ENCODE peak calls at places on chromosomes 2 and 18, in eight cellular contexts. R is tibial nerve, J is type B pancreatic cell, H is neural progenitor cell, P is H9, C is fibroblast of villous mesenchyme, X is ovary, I is GM10248. T is an unnamed sample.

GRCh38 chr2:7427293-7428060 is 510.3 kb downstream of the RNF144A start:
- DNase-seq in R (no peak), J (no peak), H (peak), P (peak), C (peak), X (peak), I (peak), T (no peak)

GRCh38 chr2:138122891-138123290 is 158.6 kb downstream of the HNMT start:
- DNase-seq in R (no peak), J (no peak), H (no peak), P (no peak), C (no peak), X (no peak), I (no peak), T (no peak)

GRCh38 chr18:2846241-2846637 is 567 bp upstream of the EMILIN2 start:
- DNase-seq in R (no peak), J (no peak), H (peak), P (no peak), C (peak), X (peak), I (peak), T (no peak)

GRCh38 chr2:164430166-164430783 is 191.0 kb downstream of the GRB14 start:
- DNase-seq in R (no peak), J (no peak), H (peak), P (peak), C (peak), X (peak), I (no peak), T (no peak)

GRCh38 chr2:60998628-60999545 is 18.6 kb upstream of the PEX13 start:
- DNase-seq in R (no peak), J (no peak), H (peak), P (no peak), C (peak), X (no peak), I (peak), T (no peak)

GRCh38 chr2:206555721-206556120 is 86.6 kb upstream of the FAM237A start:
- DNase-seq in R (no peak), J (no peak), H (no peak), P (no peak), C (no peak), X (no peak), I (no peak), T (no peak)

GRCh38 chr2:85607268-85608215 is 4.3 kb downstream of the C2orf68 start:
- DNase-seq in R (no peak), J (no peak), H (no peak), P (no peak), C (no peak), X (no peak), I (no peak), T (no peak)

GRCh38 chr2:64348386-64349142 is 105.4 kb upstream of the LGALSL start:
- DNase-seq in R (no peak), J (no peak), H (no peak), P (no peak), C (no peak), X (no peak), I (no peak), T (no peak)

GRCh38 chr2:156077041-156077735 is 255.3 kb downstream of the NR4A2 start:
- DNase-seq in R (no peak), J (no peak), H (peak), P (no peak), C (no peak), X (no peak), I (no peak), T (no peak)

GRCh38 chr2:20674974-20675679 is 8.2 kb downstream of the GDF7 start:
- DNase-seq in R (no peak), J (no peak), H (no peak), P (no peak), C (peak), X (peak), I (no peak), T (no peak)

DNA sequence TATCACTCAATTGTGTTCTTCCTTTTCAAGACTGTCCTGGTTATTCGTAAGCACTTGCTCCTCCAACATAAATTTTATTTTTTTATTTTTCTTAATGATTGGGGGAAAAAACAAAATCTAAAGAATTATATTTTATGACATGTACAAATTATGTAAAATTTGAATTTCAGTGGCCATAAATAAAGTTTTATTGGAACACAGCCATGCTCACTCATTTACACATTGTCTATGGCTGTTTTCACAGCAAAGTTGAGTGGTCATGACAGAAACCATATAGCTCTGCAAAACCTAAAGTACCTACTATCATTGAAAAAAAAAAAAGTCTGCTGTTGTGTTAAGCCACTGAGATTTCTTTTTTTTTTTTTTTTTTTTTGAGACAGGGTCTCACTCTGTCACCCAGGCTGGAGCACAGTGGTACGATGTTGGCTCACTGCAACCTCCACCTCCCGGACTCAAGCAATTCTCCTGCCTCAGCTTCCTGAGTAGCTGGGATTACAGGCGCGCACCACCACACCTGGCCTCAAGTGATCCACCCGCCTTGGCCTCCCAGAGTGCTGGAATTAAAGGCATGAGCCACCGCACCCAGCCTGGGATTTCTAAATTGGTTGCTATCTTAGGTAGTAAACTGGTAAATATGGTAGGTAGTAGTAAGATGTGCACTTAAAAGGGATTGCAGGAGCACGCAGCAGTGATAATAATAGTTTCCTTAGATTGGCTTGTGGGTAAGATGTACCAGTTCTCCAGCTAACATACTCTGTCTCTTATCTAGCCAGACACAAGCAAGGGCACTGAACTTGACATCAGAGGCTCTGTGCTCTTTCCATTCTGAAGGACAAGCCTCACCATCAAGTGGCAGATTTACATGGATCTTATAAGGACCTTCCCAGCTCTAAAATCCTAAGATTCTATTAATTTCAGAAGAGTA is 44.4 kb downstream of the KCNG3 start:
- DNase-seq in R (no peak), J (no peak), H (no peak), P (no peak), C (no peak), X (no peak), I (no peak), T (no peak)
- TF ChIP-seq CTCF in R (no peak), J (no peak), H (no peak), P (no peak), C (no peak), X (no peak), I (no peak), T (no peak)

DNA sequence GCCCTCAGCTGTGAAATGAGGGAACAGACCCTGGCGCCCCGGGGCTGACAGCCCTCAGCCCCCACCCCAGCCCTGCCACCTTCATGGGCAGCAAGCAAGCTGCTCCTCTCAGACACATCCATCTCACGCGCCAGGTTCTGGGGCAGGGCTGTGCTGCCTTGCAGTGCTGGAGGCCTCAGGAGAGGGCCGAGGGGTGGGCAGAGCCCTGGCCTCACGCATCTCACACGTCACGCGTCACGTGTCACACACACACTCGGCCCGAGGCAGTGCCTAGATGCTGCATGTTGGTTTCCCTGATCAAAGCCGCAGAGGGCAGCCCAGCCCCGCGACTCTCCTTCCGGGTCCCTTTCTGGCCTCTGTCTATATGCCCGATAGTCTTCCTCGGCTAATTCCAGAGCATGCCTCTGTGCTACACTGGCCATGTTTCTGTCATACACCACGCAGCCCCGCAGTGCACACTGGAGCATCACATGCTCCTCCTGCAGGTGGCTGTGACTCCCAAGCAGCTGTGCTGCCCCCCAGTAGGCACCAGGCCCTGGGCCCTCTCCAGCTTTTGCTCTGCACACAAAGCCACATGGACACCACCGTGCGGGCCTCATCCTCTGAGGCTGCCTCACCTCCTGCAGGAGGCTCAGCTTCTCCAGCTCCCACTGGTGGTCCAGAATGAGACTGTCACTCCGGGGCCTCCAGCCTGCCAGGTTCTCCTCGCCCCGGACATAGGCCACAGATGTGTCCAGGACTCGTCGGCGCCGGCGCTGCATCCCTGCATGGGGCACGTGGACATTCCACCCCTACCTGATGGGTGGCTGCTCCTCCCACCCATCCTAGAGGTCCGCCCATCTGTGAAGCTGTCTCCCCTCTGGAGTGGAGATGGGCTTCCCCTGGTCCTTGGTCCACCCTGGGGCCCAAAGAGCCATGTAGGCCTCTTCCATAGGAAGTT is 31.4 kb downstream of the AQP12A start:
- DNase-seq in R (no peak), J (no peak), H (no peak), P (no peak), C (no peak), X (no peak), I (no peak), T (no peak)
- TF ChIP-seq CTCF in R (no peak), J (no peak), H (no peak), P (no peak), C (no peak), X (no peak), I (no peak), T (no peak)

GRCh38 chr2:174248998-174249592 is 763 bp upstream of the OLA1 start:
- DNase-seq in R (no peak), J (no peak), H (no peak), P (no peak), C (no peak), X (no peak), I (no peak), T (no peak)

GRCh38 chr2:174246944-174247381 is 1.4 kb downstream of the OLA1 start:
- DNase-seq in R (no peak), J (no peak), H (no peak), P (no peak), C (no peak), X (no peak), I (no peak), T (no peak)

GRCh38 chr2:174245065-174245464 is 3.3 kb downstream of the OLA1 start:
- DNase-seq in R (no peak), J (no peak), H (no peak), P (no peak), C (no peak), X (no peak), I (no peak), T (no peak)

GRCh38 chr2:174247474-174248186 is 702 bp downstream of the OLA1 start:
- DNase-seq in R (no peak), J (no peak), H (no peak), P (peak), C (peak), X (no peak), I (peak), T (no peak)

GRCh38 chr2:174248187-174248997 is at the start of gene OLA1:
- DNase-seq in R (peak), J (peak), H (peak), P (peak), C (peak), X (peak), I (peak), T (peak)
- TF ChIP-seq CTCF in R (no peak), J (no peak), H (no peak), P (no peak), C (no peak), X (no peak), I (no peak), T (no peak)

DNA sequence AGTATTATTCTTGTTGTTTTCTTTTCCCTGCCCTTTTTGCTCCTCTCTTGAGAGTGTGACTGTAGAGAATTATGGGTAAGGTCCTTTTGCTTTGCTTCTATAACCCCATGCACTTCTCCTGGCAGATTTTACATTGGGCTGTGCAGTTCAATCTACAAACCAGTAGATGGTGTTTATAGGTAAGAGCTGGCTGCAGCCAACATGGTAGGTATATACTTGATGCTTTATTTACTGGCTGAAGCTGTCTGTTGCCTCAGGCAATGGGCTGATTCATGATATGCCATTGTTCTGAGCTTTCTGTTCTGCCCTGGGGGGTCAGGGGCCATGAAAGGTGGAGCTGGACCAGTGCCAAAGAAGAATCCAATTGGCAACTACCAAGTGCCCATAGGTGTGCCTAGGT is 48.3 kb upstream of the MYL1 start:
- DNase-seq in R (no peak), J (no peak), H (no peak), P (peak), C (no peak), X (no peak), I (no peak), T (no peak)
- TF ChIP-seq CTCF in R (no peak), J (peak), H (peak), P (peak), C (no peak), X (no peak), I (no peak), T (no peak)

GRCh38 chr2:105517814-105518705 is 119.2 kb upstream of the FHL2 start:
- DNase-seq in R (no peak), J (no peak), H (no peak), P (no peak), C (peak), X (no peak), I (no peak), T (no peak)

GRCh38 chr2:105518897-105519296 is 120.0 kb upstream of the FHL2 start:
- DNase-seq in R (no peak), J (no peak), H (no peak), P (no peak), C (peak), X (no peak), I (no peak), T (no peak)

GRCh38 chr2:105521616-105522015 is 122.8 kb upstream of the FHL2 start:
- DNase-seq in R (no peak), J (no peak), H (no peak), P (no peak), C (no peak), X (no peak), I (no peak), T (no peak)

GRCh38 chr2:105521176-105521575 is 122.3 kb upstream of the FHL2 start:
- DNase-seq in R (no peak), J (no peak), H (peak), P (no peak), C (peak), X (no peak), I (no peak), T (no peak)

GRCh38 chr2:105519516-105519915 is 120.7 kb upstream of the FHL2 start:
- DNase-seq in R (no peak), J (no peak), H (no peak), P (no peak), C (peak), X (no peak), I (no peak), T (no peak)
- TF ChIP-seq CTCF in R (no peak), J (no peak), H (no peak), P (no peak), C (peak), X (no peak), I (no peak), T (no peak)

T was measured in mesothelial cell of epicardium.